ENCODE peak calls at places on chromosomes 7 and 10, in nine cellular contexts. X is transverse colon, C is G401, J is endothelial cell, U is amygdala, Z is RWPE1, R is ovary, V is non-pigmented ciliary epithelial cell, E is IMR-90. L is an unnamed sample.

GRCh38 chr7:1883031-1883761 is 213.1 kb downstream of the ELFN1 start:
- DNase-seq in J (no peak), U (no peak), V (peak; percentile 13), R (no peak), Z (peak; percentile 94), E (peak; percentile 82), X (no peak), C (no peak), L (peak; percentile 44)

GRCh38 chr7:19095461-19095860 is 22.0 kb downstream of the TWIST1 start:
- DNase-seq in C (no peak), J (no peak), R (no peak), E (no peak), V (no peak), U (no peak), Z (no peak), X (no peak), L (no peak)

GRCh38 chr10:98431016-98431415 is 15.7 kb downstream of the HPS1 start:
- DNase-seq in J (no peak), R (no peak), U (no peak), E (no peak), Z (no peak), X (no peak), C (no peak), V (no peak), L (no peak)

GRCh38 chr10:25616903-25617592 is 317.0 kb upstream of the MYO3A start:
- DNase-seq in V (no peak), Z (no peak), E (no peak), J (no peak), R (no peak), X (no peak), U (no peak), C (no peak), L (no peak)

GRCh38 chr7:12965767-12966166 is 278.3 kb downstream of the ARL4A start:
- DNase-seq in E (no peak), V (no peak), J (no peak), R (no peak), Z (peak; percentile 36), C (no peak), X (no peak), U (no peak), L (no peak)

GRCh38 chr10:77979221-77979620 is 50.1 kb downstream of the POLR3A start:
- DNase-seq in C (no peak), Z (no peak), J (no peak), V (no peak), E (no peak), R (no peak), U (no peak), X (no peak), L (no peak)

GRCh38 chr7:102426268-102427031 is 6.9 kb upstream of the ORAI2 start:
- DNase-seq in J (no peak), C (no peak), X (peak; percentile 72), E (no peak), R (no peak), U (no peak), Z (no peak), V (no peak), L (no peak)

GRCh38 chr7:95865716-95866371 is 93.5 kb downstream of the DYNC1I1 start:
- DNase-seq in C (no peak), V (no peak), J (no peak), Z (no peak), U (no peak), X (no peak), R (no peak), E (peak; percentile 8), L (no peak)

GRCh38 chr10:14683246-14683645 is 91.5 kb downstream of the FAM107B start:
- DNase-seq in Z (no peak), X (no peak), J (no peak), R (no peak), E (peak; percentile 32), C (no peak), V (no peak), U (no peak), L (no peak)

GRCh38 chr7:1351881-1352625 is 107.2 kb downstream of the MICALL2 start:
- DNase-seq in R (no peak), J (no peak), X (no peak), V (no peak), C (no peak), Z (no peak), U (no peak), E (no peak), L (no peak)

GRCh38 chr7:142407939-142408573 is 150.2 kb upstream of the PRSS58 start:
- DNase-seq in Z (no peak), J (no peak), V (no peak), X (no peak), R (no peak), E (no peak), U (no peak), C (no peak), L (no peak)

GRCh38 chr10:45653454-45653853 is 19.1 kb downstream of the ZFAND4 start:
- DNase-seq in U (no peak), J (no peak), Z (no peak), V (no peak), X (no peak), R (no peak), C (no peak), E (no peak), L (no peak)

GRCh38 chr7:28096713-28097112 is 83.9 kb downstream of the JAZF1 start:
- DNase-seq in J (peak; percentile 58), U (peak; percentile 11), Z (peak; percentile 79), X (peak; percentile 44), C (peak; percentile 83), E (peak; percentile 72), V (no peak), R (peak; percentile 43), L (no peak)

GRCh38 chr10:105188737-105189463 is 547.8 kb downstream of the SORCS3 start:
- DNase-seq in U (no peak), V (peak; percentile 22), C (no peak), J (no peak), E (no peak), R (no peak), Z (peak; percentile 64), X (no peak), L (peak; percentile 6)

GRCh38 chr10:125777806-125778205 is 2.2 kb upstream of the MMP21 start:
- DNase-seq in X (no peak), Z (no peak), C (no peak), R (no peak), E (no peak), V (no peak), U (no peak), J (no peak), L (no peak)

GRCh38 chr7:2527505-2528464 is 8.2 kb downstream of the LFNG start:
- DNase-seq in Z (no peak), C (no peak), J (no peak), U (no peak), V (no peak), X (peak; percentile 66), E (peak; percentile 66), R (no peak), L (peak; percentile 25)

GRCh38 chr7:100582041-100582579 is 3.8 kb downstream of the LRCH4 start:
- DNase-seq in X (no peak), Z (no peak), V (no peak), E (no peak), J (no peak), U (no peak), C (no peak), R (no peak), L (no peak)

GRCh38 chr10:61897671-61898434 is 3.6 kb upstream of the ARID5B start:
- DNase-seq in Z (peak; percentile 24), R (peak; percentile 44), C (peak; percentile 83), J (peak; percentile 29), V (no peak), X (peak; percentile 54), E (peak; percentile 38), U (peak; percentile 29), L (no peak)

GRCh38 chr7:129356176-129356575 is 78.1 kb upstream of the STRIP2 start:
- DNase-seq in J (no peak), V (no peak), C (no peak), E (no peak), U (no peak), R (no peak), Z (no peak), X (no peak), L (no peak)

GRCh38 chr10:69866688-69867461 is 65.2 kb downstream of the COL13A1 start:
- DNase-seq in E (peak; percentile 84), R (peak; percentile 59), X (peak; percentile 75), Z (no peak), C (no peak), U (no peak), V (peak; percentile 55), J (peak; percentile 47), L (peak; percentile 44)

GRCh38 chr10:121662945-121663917 is 65.0 kb upstream of the FGFR2 start:
- DNase-seq in V (no peak), E (no peak), R (no peak), C (peak; percentile 34), Z (no peak), U (no peak), X (peak; percentile 35), J (peak; percentile 72), L (no peak)

GRCh38 chr10:61760943-61761824 is 98.5 kb downstream of the CABCOCO1 start:
- DNase-seq in J (no peak), U (no peak), X (peak; percentile 26), E (peak; percentile 87), C (no peak), R (no peak), V (peak; percentile 62), Z (peak; percentile 42), L (peak; percentile 68)

GRCh38 chr7:132251327-132251659 is 325.0 kb downstream of the PLXNA4 start:
- DNase-seq in J (no peak), X (peak; percentile 88), V (no peak), C (peak; percentile 95), Z (peak; percentile 4), R (peak; percentile 12), U (peak; percentile 35), E (no peak), L (no peak)

GRCh38 chr7:74026406-74027123 is 1.4 kb upstream of the ELN start:
- DNase-seq in Z (peak; percentile 59), E (peak; percentile 46), R (peak; percentile 80), X (peak; percentile 79), C (peak; percentile 71), J (peak; percentile 86), U (peak; percentile 65), V (no peak), L (no peak)

GRCh38 chr10:83612050-83612449 is 527.3 kb upstream of the GHITM start:
- DNase-seq in J (no peak), U (no peak), V (peak; percentile 68), E (peak; percentile 50), Z (no peak), C (no peak), R (no peak), X (no peak), L (peak; percentile 91)

GRCh38 chr7:69837387-69838068 is 239.3 kb downstream of the AUTS2 start:
- DNase-seq in E (no peak), J (no peak), C (no peak), X (no peak), Z (no peak), U (no peak), V (no peak), R (no peak), L (no peak)

GRCh38 chr10:33453081-33453850 is 118.8 kb upstream of the NRP1 start:
- DNase-seq in R (no peak), J (no peak), Z (peak; percentile 56), V (peak; percentile 60), C (no peak), U (no peak), E (peak; percentile 64), X (no peak), L (no peak)

GRCh38 chr10:43407576-43408330 is 1.2 kb downstream of the HNRNPF start:
- DNase-seq in E (peak; percentile 89), X (peak; percentile 93), J (peak; percentile 71), C (peak; percentile 80), Z (peak; percentile 82), U (peak; percentile 46), V (peak; percentile 50), R (peak; percentile 92), L (peak; percentile 43)

GRCh38 chr10:32050145-32050544 is 6.1 kb downstream of the KIF5B start:
- DNase-seq in C (no peak), Z (no peak), V (no peak), X (no peak), J (no peak), U (no peak), R (no peak), E (no peak), L (no peak)

GRCh38 chr7:109462171-109462570 is 892.5 kb downstream of the DNAJB9 start:
- DNase-seq in U (no peak), R (no peak), V (no peak), E (no peak), C (no peak), X (no peak), J (no peak), Z (no peak), L (no peak)

GRCh38 chr10:133012573-133013359 is 70.4 kb upstream of the CFAP46 start:
- DNase-seq in R (no peak), Z (no peak), X (peak; percentile 16), J (no peak), C (no peak), E (no peak), U (no peak), V (no peak), L (no peak)

L was measured in BJ.